ENCODE peak calls at places on chromosomes 2 and 18, in four cellular contexts. E, H, O and T are unnamed samples.

GRCh38 chr2:26712486-26713465 is 20.3 kb downstream of the KCNK3 start:
- DNase-seq in O (no peak), E (no peak), H (no peak), T (peak)

GRCh38 chr2:47302308-47302707 is 100.6 kb upstream of the MSH2 start:
- DNase-seq in E (no peak), O (no peak), H (no peak), T (no peak)

GRCh38 chr2:200039847-200040246 is 84.5 kb downstream of the MAIP1 start:
- DNase-seq in O (no peak), H (no peak), E (no peak), T (no peak)

GRCh38 chr2:74583504-74583903 is 29.0 kb downstream of the DOK1 start:
- DNase-seq in H (no peak), O (no peak), E (no peak), T (no peak)

GRCh38 chr2:200863655-200864205 is 728 bp downstream of the CLK1 start:
- DNase-seq in E (no peak), O (no peak), H (no peak), T (no peak)

GRCh38 chr2:95074663-95075439 is 46.8 kb downstream of the MRPS5 start:
- DNase-seq in E (peak), H (no peak), O (peak), T (no peak)

GRCh38 chr18:34322365-34323289 is 97.9 kb upstream of the NOL4 start:
- DNase-seq in O (no peak), E (no peak), H (no peak), T (peak)

GRCh38 chr2:190718652-190719526 is 70.0 kb downstream of the NAB1 start:
- DNase-seq in E (no peak), H (no peak), O (no peak), T (no peak)

GRCh38 chr2:28895189-28895893 is 874 bp downstream of the WDR43 start:
- DNase-seq in O (no peak), E (peak), H (peak), T (peak)

GRCh38 chr2:224669449-224669848 is 46.7 kb downstream of the CCDC195 start:
- DNase-seq in O (no peak), H (no peak), E (no peak), T (no peak)

GRCh38 chr2:37676274-37676673 is 4.8 kb upstream of the CDC42EP3 start:
- DNase-seq in H (no peak), O (no peak), E (no peak), T (no peak)

GRCh38 chr2:24015562-24016375 is 5.9 kb downstream of the MFSD2B start:
- DNase-seq in O (no peak), E (no peak), H (no peak), T (no peak)

GRCh38 chr2:146489386-146489785 is 1355.4 kb upstream of the ACVR2A start:
- DNase-seq in O (no peak), E (no peak), H (no peak), T (no peak)

GRCh38 chr2:169585673-169586072 is 1.5 kb downstream of the PPIG start:
- DNase-seq in E (no peak), O (no peak), H (no peak), T (no peak)

GRCh38 chr2:117523267-117523666 is 291.2 kb upstream of the DDX18 start:
- DNase-seq in O (no peak), E (no peak), H (no peak), T (peak)

GRCh38 chr2:238389985-238390682 is 36.6 kb upstream of the ASB1 start:
- DNase-seq in E (no peak), O (no peak), H (no peak), T (peak)

GRCh38 chr2:43764086-43764710 is 9.6 kb upstream of the DYNC2LI1 start:
- DNase-seq in O (no peak), H (no peak), E (no peak), T (no peak)

GRCh38 chr2:232873909-232874641 is 4.0 kb downstream of the SNORC start:
- DNase-seq in O (no peak), E (no peak), H (no peak), T (no peak)

GRCh38 chr2:9753665-9754531 is 89.4 kb upstream of the TAF1B start:
- DNase-seq in H (peak), O (peak), E (peak), T (no peak)

GRCh38 chr2:98917031-98917459 is 19.0 kb downstream of the CRACDL start:
- DNase-seq in E (no peak), H (no peak), O (no peak), T (no peak)

GRCh38 chr2:177822941-177823340 is 249.6 kb downstream of the PDE11A start:
- DNase-seq in H (no peak), O (no peak), E (no peak), T (no peak)

GRCh38 chr2:129479892-129480291 is 499.6 kb upstream of the RAB6C start:
- DNase-seq in O (no peak), E (no peak), H (no peak), T (no peak)

GRCh38 chr18:22977847-22978701 is 44.9 kb downstream of the RBBP8 start:
- DNase-seq in E (no peak), O (no peak), H (no peak), T (no peak)

GRCh38 chr2:20925265-20925889 is 102.5 kb upstream of the LDAH start:
- DNase-seq in H (no peak), E (no peak), O (no peak), T (no peak)

GRCh38 chr2:85394256-85394655 is 15.9 kb downstream of the CAPG start:
- DNase-seq in H (no peak), O (no peak), E (no peak), T (peak)